ENCODE peak calls at places on chromosome 4, in six cellular contexts. Z is progenitor cell of endocrine pancreas; P is NCI-H82; R is activated B cell treated with CpG ODN at 0.5 μM for 24 hours; V is activated CD4-positive, alpha-beta T cell treated with anti-CD3 and anti-CD28 coated beads, Interleukin-2, amount 10 ng/mL, durations not matched to agents 7 days and 5 days; C is cardiac fibroblast. U is an unnamed sample.
A peak's percentile ranks its signal among the peaks of the same experiment; 100 is the strongest.

GRCh38 chr4:121189811-121190210 is 25.7 kb upstream of the TNIP3 start:
- DNase-seq in Z (no peak), P (no peak), R (no peak), V (peak; percentile 71), C (no peak), U (no peak)

GRCh38 chr4:68373513-68373912 is 23.6 kb upstream of the YTHDC1 start:
- DNase-seq in Z (peak; percentile 26), P (no peak), R (peak; percentile 23), V (peak; percentile 75), C (peak; percentile 84), U (peak; percentile 77)

GRCh38 chr4:84939111-84939510 is 27.4 kb downstream of the WDFY3 start:
- DNase-seq in Z (no peak), P (no peak), R (no peak), V (no peak), C (no peak), U (no peak)

GRCh38 chr4:64670647-64671046 is 261.4 kb upstream of the TECRL start:
- DNase-seq in Z (no peak), P (no peak), R (no peak), V (no peak), C (no peak), U (no peak)

GRCh38 chr4:139596680-139597279 is 40.8 kb upstream of the SETD7 start:
- DNase-seq in Z (no peak), P (no peak), R (no peak), V (no peak), C (no peak), U (no peak)

GRCh38 chr4:176236909-176237308 is 32.1 kb downstream of the ASB5 start:
- DNase-seq in Z (no peak), P (no peak), R (no peak), V (no peak), C (no peak), U (no peak)

GRCh38 chr4:169900241-169900845 is 125.9 kb downstream of the MFAP3L start:
- DNase-seq in Z (no peak), P (no peak), R (no peak), V (no peak), C (no peak), U (no peak)

GRCh38 chr4:80465238-80465637 is 129.7 kb downstream of the CFAP299 start:
- DNase-seq in Z (no peak), P (no peak), R (no peak), V (no peak), C (no peak), U (no peak)

GRCh38 chr4:88159137-88159725 is 792 bp upstream of the ABCG2 start:
- DNase-seq in Z (no peak), P (no peak), R (no peak), V (no peak), C (no peak), U (peak; percentile 47)

GRCh38 chr4:113872426-113873260 is 106.8 kb downstream of the ARSJ start:
- DNase-seq in Z (no peak), P (no peak), R (no peak), V (no peak), C (no peak), U (no peak)

GRCh38 chr4:86450861-86451260 is 91.0 kb upstream of the MAPK10 start:
- DNase-seq in Z (no peak), P (no peak), R (no peak), V (no peak), C (no peak), U (no peak)

GRCh38 chr4:10197952-10198351 is 81.4 kb upstream of the WDR1 start:
- DNase-seq in Z (no peak), P (no peak), R (no peak), V (no peak), C (no peak), U (no peak)

GRCh38 chr4:113410686-113411085 is 350.9 kb downstream of the CAMK2D start:
- DNase-seq in Z (no peak), P (no peak), R (no peak), V (no peak), C (no peak), U (no peak)

GRCh38 chr4:7905461-7905915 is 34.2 kb downstream of the AFAP1 start:
- DNase-seq in Z (no peak), P (no peak), R (no peak), V (no peak), C (no peak), U (no peak)

GRCh38 chr4:152171556-152171955 is 364.3 kb downstream of the FBXW7 start:
- DNase-seq in Z (no peak), P (peak; percentile 86), R (no peak), V (no peak), C (no peak), U (no peak)

GRCh38 chr4:170423137-170423536 is 333.4 kb upstream of the AADAT start:
- DNase-seq in Z (no peak), P (no peak), R (no peak), V (no peak), C (peak; percentile 7), U (no peak)

GRCh38 chr4:102423375-102423774 is 77.8 kb upstream of the NFKB1 start:
- DNase-seq in Z (no peak), P (no peak), R (no peak), V (no peak), C (no peak), U (no peak)

GRCh38 chr4:118888666-118889312 is at the start of gene SYNPO2:
- DNase-seq in Z (peak; percentile 37), P (peak; percentile 83), R (peak; percentile 22), V (peak; percentile 26), C (peak; percentile 94), U (peak; percentile 85)

GRCh38 chr4:157804986-157805385 is 367.8 kb downstream of the GASK1B start:
- DNase-seq in Z (no peak), P (peak; percentile 36), R (no peak), V (no peak), C (peak; percentile 6), U (no peak)

GRCh38 chr4:190019023-190019858 is 7.8 kb downstream of the FRG2 start:
- DNase-seq in Z (no peak), P (no peak), R (no peak), V (no peak), C (no peak), U (peak; percentile 68)

GRCh38 chr4:171983935-171984805 is 171.0 kb downstream of the GALNTL6 start:
- DNase-seq in Z (no peak), P (no peak), R (no peak), V (no peak), C (no peak), U (no peak)

GRCh38 chr4:115119804-115120352 is 6.5 kb upstream of the NDST4 start:
- DNase-seq in Z (no peak), P (no peak), R (no peak), V (no peak), C (no peak), U (no peak)